ENCODE peak calls at places on chromosomes 1 and 21, in six cellular contexts. M, H, S, G, C and K are unnamed samples.

GRCh38 chr1:115098979-115099692 is 9.8 kb upstream of the TSPAN2 start:
- DNase-seq in M (peak; percentile 75), H (peak; percentile 65), S (no peak), G (no peak), C (no peak), K (no peak)

GRCh38 chr1:56820755-56821461 is 1.7 kb upstream of the FYB2 start:
- DNase-seq in M (peak; percentile 58), H (peak; percentile 90), S (peak; percentile 74), G (peak; percentile 81), C (peak; percentile 75), K (peak; percentile 93)

GRCh38 chr1:89671775-89672488 is 39.0 kb downstream of the LRRC8C start:
- DNase-seq in M (peak; percentile 66), H (no peak), S (no peak), G (no peak), C (no peak), K (no peak)

GRCh38 chr1:95116666-95117206 is 419 bp upstream of the TLCD4 start:
- DNase-seq in M (peak; percentile 46), H (peak; percentile 85), S (peak; percentile 52), G (peak; percentile 67), C (peak; percentile 41), K (peak; percentile 69)

GRCh38 chr1:207888647-207889046 is 22.3 kb downstream of the CD34 start:
- DNase-seq in M (peak; percentile 45), H (no peak), S (no peak), G (peak; percentile 67), C (no peak), K (no peak)

GRCh38 chr1:234611799-234612351 is 1.9 kb upstream of the IRF2BP2 start:
- DNase-seq in M (no peak), H (peak; percentile 67), S (peak; percentile 38), G (peak; percentile 35), C (no peak), K (peak; percentile 82)

GRCh38 chr1:216075339-216075738 is 347.9 kb downstream of the USH2A start:
- DNase-seq in M (peak; percentile 39), H (no peak), S (no peak), G (no peak), C (no peak), K (no peak)

GRCh38 chr1:229087906-229088305 is 183.0 kb upstream of the RAB4A start:
- DNase-seq in M (no peak), H (no peak), S (no peak), G (no peak), C (no peak), K (no peak)

DNA sequence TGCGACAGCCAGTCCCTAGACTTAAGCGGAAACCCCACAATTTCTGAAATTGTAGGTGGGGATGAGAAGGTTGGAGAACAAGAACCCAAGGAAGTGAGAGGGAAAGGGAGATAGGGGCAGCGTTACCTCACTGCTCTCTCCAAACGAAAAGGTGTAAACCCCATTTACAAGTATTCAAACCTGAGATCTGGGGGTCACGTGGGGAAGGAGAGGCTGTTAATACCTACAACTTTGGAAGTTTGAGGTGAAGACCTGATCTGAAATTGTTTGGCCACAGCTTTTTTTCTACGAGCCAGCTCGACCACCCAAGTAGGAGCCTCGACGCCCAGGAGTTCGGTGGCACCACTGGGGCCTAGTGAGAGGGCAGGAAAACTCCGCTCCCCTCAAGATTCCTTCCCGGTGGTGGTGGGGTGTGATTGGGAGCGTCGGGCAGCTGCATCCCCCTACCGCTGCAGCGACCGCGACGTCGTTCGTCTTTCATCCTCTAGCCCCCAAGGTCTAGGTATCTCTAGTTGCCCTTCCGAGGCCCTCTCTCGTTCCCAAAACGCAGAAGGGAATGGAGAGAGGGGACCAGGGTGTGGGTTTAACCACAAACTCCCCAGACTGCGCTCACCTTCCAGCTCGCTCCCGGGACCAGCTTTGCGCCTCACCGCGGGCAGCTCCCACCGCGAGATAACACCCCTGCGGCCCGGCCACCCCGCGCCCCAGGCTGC is 907 bp downstream of the PTPN14 start:
- DNase-seq in M (no peak), H (no peak), S (no peak), G (no peak), C (no peak), K (no peak)
- H3K4me3 ChIP-seq in M (peak overlapping the region; percentile 79), H (peak overlapping the region; percentile 68), S (peak overlapping the region; percentile 88), G (peak overlapping the region; percentile 75), C (peak overlapping the region; percentile 95), K (peak overlapping the region; percentile 34)

DNA sequence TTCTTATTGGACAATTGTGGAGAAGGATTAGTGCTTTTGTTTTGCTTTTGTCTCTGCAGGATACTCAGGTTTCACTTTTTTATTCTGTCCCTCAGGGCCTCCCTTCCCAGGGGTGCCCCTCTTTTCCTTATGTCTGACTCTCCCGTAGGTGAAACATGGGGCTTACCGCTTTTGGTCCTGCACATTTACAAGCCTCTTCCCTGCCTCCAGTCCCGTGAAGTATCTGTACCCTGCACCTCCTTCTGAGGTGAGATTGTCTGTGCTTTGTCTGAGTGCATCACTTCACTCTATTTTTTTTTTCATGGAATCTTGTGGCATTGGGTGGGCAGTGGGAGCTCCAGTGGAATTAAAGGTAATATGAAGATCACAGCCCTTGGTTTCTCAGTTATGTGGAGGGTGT is 758.1 kb upstream of the TPTE start:
- DNase-seq in M (no peak), H (no peak), S (no peak), G (no peak), C (no peak), K (no peak)
- H3K9me3 ChIP-seq in M (peaks cover 7% of the 10 kb centered on the region), H (peaks cover 13% of the 10 kb centered on the region), S (peaks cover 28% of the 10 kb centered on the region), G (no peaks in the 10 kb centered on the region), C (peaks cover 27% of the 10 kb centered on the region), K (peaks cover 90% of the 10 kb centered on the region)

GRCh38 chr1:84688461-84689061 is 1.7 kb downstream of the SSX2IP start:
- DNase-seq in M (peak; percentile 30), H (no peak), S (no peak), G (no peak), C (no peak), K (no peak)
- H3K4me3 ChIP-seq in M (peak overlapping the region; percentile 62), H (no peak overlapping the region), S (peak overlapping the region; percentile 86), G (no peak overlapping the region), C (no peak overlapping the region), K (no peak overlapping the region)

GRCh38 chr1:59051007-59051406 is 245.9 kb upstream of the FGGY start:
- DNase-seq in M (no peak), H (no peak), S (no peak), G (no peak), C (no peak), K (no peak)
- H3K9me3 ChIP-seq in M (no peaks in the 10 kb centered on the region), H (no peaks in the 10 kb centered on the region), S (no peaks in the 10 kb centered on the region), G (no peaks in the 10 kb centered on the region), C (no peaks in the 10 kb centered on the region), K (no peaks in the 10 kb centered on the region)

GRCh38 chr1:66349277-66349676 is 184.7 kb upstream of the SGIP1 start:
- DNase-seq in M (no peak), H (no peak), S (no peak), G (no peak), C (no peak), K (no peak)
- H3K4me3 ChIP-seq in M (no peak overlapping the region), H (no peak overlapping the region), S (peak overlapping the region; percentile 24), G (no peak overlapping the region), C (no peak overlapping the region), K (no peak overlapping the region)

GRCh38 chr1:44174630-44175029 is 33.2 kb upstream of the KLF18 start:
- DNase-seq in M (no peak), H (no peak), S (no peak), G (no peak), C (no peak), K (no peak)
- H3K9me3 ChIP-seq in M (no peaks in the 10 kb centered on the region), H (no peaks in the 10 kb centered on the region), S (peaks cover 21% of the 10 kb centered on the region), G (no peaks in the 10 kb centered on the region), C (no peaks in the 10 kb centered on the region), K (peaks cover 6% of the 10 kb centered on the region)

GRCh38 chr1:111453706-111454105 is 4.4 kb downstream of the ATP5PB start:
- DNase-seq in M (no peak), H (no peak), S (no peak), G (no peak), C (no peak), K (no peak)
- H3K4me3 ChIP-seq in M (no peak overlapping the region), H (no peak overlapping the region), S (no peak overlapping the region), G (no peak overlapping the region), C (no peak overlapping the region), K (no peak overlapping the region)

GRCh38 chr1:248114890-248115289 is 19.9 kb downstream of the OR2L13 start:
- DNase-seq in M (no peak), H (no peak), S (no peak), G (no peak), C (no peak), K (no peak)

GRCh38 chr1:248111157-248111556 is 16.2 kb downstream of the OR2L13 start:
- DNase-seq in M (no peak), H (no peak), S (no peak), G (no peak), C (no peak), K (no peak)
- H3K9me3 ChIP-seq in M (no peaks in the 10 kb centered on the region), H (no peaks in the 10 kb centered on the region), S (peaks cover 74% of the 10 kb centered on the region), G (no peaks in the 10 kb centered on the region), C (peaks cover 7% of the 10 kb centered on the region), K (peaks cover 66% of the 10 kb centered on the region)